ENCODE peak calls at places on chromosomes 2 and 18, in five cellular contexts. Q is cardiac muscle cell, Y is GM23248, S is A549, K is BE2C. O is an unnamed sample.

GRCh38 chr2:169328785-169329184 is 33.5 kb downstream of the LRP2 start:
- DNase-seq in Q (no peak), Y (no peak), S (no peak), K (no peak), O (no peak)

GRCh38 chr2:127545796-127546195 is 10.3 kb downstream of the MYO7B start:
- DNase-seq in Q (no peak), Y (no peak), S (no peak), K (no peak), O (no peak)

GRCh38 chr18:37412757-37413156 is 152.8 kb downstream of the CELF4 start:
- DNase-seq in Q (no peak), Y (no peak), S (no peak), K (no peak), O (no peak)

GRCh38 chr2:216918088-216918680 is 58.3 kb upstream of the TNP1 start:
- DNase-seq in Q (no peak), Y (peak; percentile 92), S (peak; percentile 23), K (peak; percentile 29), O (no peak)

GRCh38 chr2:210562136-210563080 is 6.0 kb downstream of the CPS1 start:
- DNase-seq in Q (no peak), Y (no peak), S (no peak), K (no peak), O (no peak)

GRCh38 chr2:27086722-27087446 is at the start of gene KHK:
- DNase-seq in Q (peak; percentile 53), Y (peak; percentile 26), S (peak; percentile 50), K (peak; percentile 75), O (peak; percentile 82)

GRCh38 chr2:136288249-136288648 is 170.3 kb upstream of the CXCR4 start:
- DNase-seq in Q (no peak), Y (no peak), S (no peak), K (no peak), O (no peak)

GRCh38 chr2:158211516-158211915 is 109.8 kb downstream of the UPP2 start:
- DNase-seq in Q (no peak), Y (peak; percentile 5), S (no peak), K (no peak), O (no peak)

GRCh38 chr2:73772819-73773218 is 7.1 kb downstream of the DUSP11 start:
- DNase-seq in Q (no peak), Y (no peak), S (no peak), K (no peak), O (no peak)

GRCh38 chr2:232857158-232857563 is 12.9 kb upstream of the SNORC start:
- DNase-seq in Q (no peak), Y (peak; percentile 30), S (peak; percentile 87), K (no peak), O (no peak)

GRCh38 chr18:22439447-22439846 is 21.7 kb upstream of the CTAGE1 start:
- DNase-seq in Q (no peak), Y (peak; percentile 68), S (no peak), K (no peak), O (no peak)

GRCh38 chr2:240463274-240463865 is 27.9 kb downstream of the GPC1 start:
- DNase-seq in Q (no peak), Y (peak; percentile 20), S (no peak), K (peak; percentile 6), O (no peak)

GRCh38 chr2:42195559-42195958 is 26.4 kb downstream of the EML4 start:
- DNase-seq in Q (no peak), Y (peak; percentile 80), S (peak; percentile 78), K (no peak), O (no peak)

GRCh38 chr2:207469953-207470699 is 59.6 kb upstream of the CREB1 start:
- DNase-seq in Q (no peak), Y (no peak), S (no peak), K (peak; percentile 40), O (no peak)

GRCh38 chr2:229419158-229419557 is 148.1 kb upstream of the PID1 start:
- DNase-seq in Q (no peak), Y (peak; percentile 7), S (no peak), K (no peak), O (no peak)

GRCh38 chr2:37812941-37813730 is 112.0 kb upstream of the RMDN2 start:
- DNase-seq in Q (no peak), Y (no peak), S (no peak), K (no peak), O (no peak)

GRCh38 chr2:238847841-238848565 is at the start of gene TWIST2:
- DNase-seq in Q (no peak), Y (peak; percentile 99), S (peak; percentile 80), K (no peak), O (no peak)

GRCh38 chr18:9233771-9234440 is 97.3 kb downstream of the ANKRD12 start:
- DNase-seq in Q (no peak), Y (no peak), S (no peak), K (no peak), O (no peak)

GRCh38 chr18:22961156-22961555 is 28.0 kb downstream of the RBBP8 start:
- DNase-seq in Q (no peak), Y (no peak), S (no peak), K (no peak), O (no peak)

GRCh38 chr2:45649855-45650806 is 1.3 kb upstream of the PRKCE start:
- DNase-seq in Q (peak; percentile 84), Y (peak; percentile 78), S (peak; percentile 55), K (peak; percentile 64), O (peak; percentile 76)

GRCh38 chr2:221780281-221780688 is 208.2 kb upstream of the EPHA4 start:
- DNase-seq in Q (no peak), Y (peak; percentile 77), S (peak; percentile 14), K (no peak), O (no peak)

GRCh38 chr2:226362991-226363390 is 436.6 kb downstream of the IRS1 start:
- DNase-seq in Q (no peak), Y (peak; percentile 59), S (peak; percentile 38), K (no peak), O (no peak)

GRCh38 chr18:66533693-66534092 is 70.2 kb downstream of the CDH19 start:
- DNase-seq in Q (no peak), Y (no peak), S (no peak), K (no peak), O (no peak)

GRCh38 chr2:222504191-222504590 is 79.8 kb downstream of the SGPP2 start:
- DNase-seq in Q (no peak), Y (no peak), S (no peak), K (no peak), O (no peak)

GRCh38 chr2:42848726-42849290 is 56.4 kb upstream of the HAAO start:
- DNase-seq in Q (no peak), Y (no peak), S (no peak), K (no peak), O (no peak)

GRCh38 chr2:187150667-187151066 is 297.4 kb downstream of the CALCRL start:
- DNase-seq in Q (no peak), Y (peak; percentile 37), S (no peak), K (no peak), O (no peak)

GRCh38 chr2:170554278-170554955 is 160.7 kb upstream of the SP5 start:
- DNase-seq in Q (no peak), Y (peak; percentile 75), S (no peak), K (no peak), O (no peak)

GRCh38 chr2:229675569-229675968 is 38.8 kb downstream of the DNER start:
- DNase-seq in Q (no peak), Y (no peak), S (no peak), K (peak; percentile 41), O (no peak)

GRCh38 chr2:234983011-234983726 is 31.4 kb downstream of the SH3BP4 start:
- DNase-seq in Q (no peak), Y (no peak), S (no peak), K (no peak), O (no peak)
- H3K4me1 ChIP-seq in Q (peaks cover 37% of the 10 kb centered on the region), Y (peaks cover 64% of the 10 kb centered on the region), S (peaks cover 56% of the 10 kb centered on the region), K (no peaks in the 10 kb centered on the region), O (no peaks in the 10 kb centered on the region)

GRCh38 chr2:98702896-98703620 is 27.9 kb downstream of the MGAT4A start:
- DNase-seq in Q (peak; percentile 21), Y (no peak), S (no peak), K (no peak), O (no peak)

GRCh38 chr2:98704499-98705332 is 26.2 kb downstream of the MGAT4A start:
- DNase-seq in Q (no peak), Y (no peak), S (no peak), K (no peak), O (no peak)

GRCh38 chr2:98703738-98704137 is 27.2 kb downstream of the MGAT4A start:
- DNase-seq in Q (no peak), Y (no peak), S (no peak), K (no peak), O (no peak)

GRCh38 chr2:98702127-98702802 is 28.7 kb downstream of the MGAT4A start:
- DNase-seq in Q (peak; percentile 35), Y (no peak), S (no peak), K (no peak), O (no peak)

DNA sequence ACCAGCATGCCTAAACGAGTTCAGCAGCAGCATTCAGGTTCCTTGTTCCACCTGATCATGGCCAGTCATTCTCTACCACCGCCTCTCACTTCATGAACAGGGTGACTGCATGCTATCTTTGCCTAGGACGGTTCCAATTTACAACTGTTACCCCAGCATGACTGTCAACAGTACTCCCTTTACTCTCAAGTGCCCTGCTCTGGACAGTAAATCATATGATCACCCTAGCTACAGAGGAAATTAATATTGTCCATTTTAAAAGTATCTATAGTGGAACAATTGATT is 25.7 kb downstream of the MGAT4A start:
- DNase-seq in Q (no peak), Y (no peak), S (no peak), K (no peak), O (no peak)
- H3K4me1 ChIP-seq in Q (peaks cover 22% of the 10 kb centered on the region), Y (no peaks in the 10 kb centered on the region), S (no peaks in the 10 kb centered on the region), K (no peaks in the 10 kb centered on the region), O (no peaks in the 10 kb centered on the region)

DNA sequence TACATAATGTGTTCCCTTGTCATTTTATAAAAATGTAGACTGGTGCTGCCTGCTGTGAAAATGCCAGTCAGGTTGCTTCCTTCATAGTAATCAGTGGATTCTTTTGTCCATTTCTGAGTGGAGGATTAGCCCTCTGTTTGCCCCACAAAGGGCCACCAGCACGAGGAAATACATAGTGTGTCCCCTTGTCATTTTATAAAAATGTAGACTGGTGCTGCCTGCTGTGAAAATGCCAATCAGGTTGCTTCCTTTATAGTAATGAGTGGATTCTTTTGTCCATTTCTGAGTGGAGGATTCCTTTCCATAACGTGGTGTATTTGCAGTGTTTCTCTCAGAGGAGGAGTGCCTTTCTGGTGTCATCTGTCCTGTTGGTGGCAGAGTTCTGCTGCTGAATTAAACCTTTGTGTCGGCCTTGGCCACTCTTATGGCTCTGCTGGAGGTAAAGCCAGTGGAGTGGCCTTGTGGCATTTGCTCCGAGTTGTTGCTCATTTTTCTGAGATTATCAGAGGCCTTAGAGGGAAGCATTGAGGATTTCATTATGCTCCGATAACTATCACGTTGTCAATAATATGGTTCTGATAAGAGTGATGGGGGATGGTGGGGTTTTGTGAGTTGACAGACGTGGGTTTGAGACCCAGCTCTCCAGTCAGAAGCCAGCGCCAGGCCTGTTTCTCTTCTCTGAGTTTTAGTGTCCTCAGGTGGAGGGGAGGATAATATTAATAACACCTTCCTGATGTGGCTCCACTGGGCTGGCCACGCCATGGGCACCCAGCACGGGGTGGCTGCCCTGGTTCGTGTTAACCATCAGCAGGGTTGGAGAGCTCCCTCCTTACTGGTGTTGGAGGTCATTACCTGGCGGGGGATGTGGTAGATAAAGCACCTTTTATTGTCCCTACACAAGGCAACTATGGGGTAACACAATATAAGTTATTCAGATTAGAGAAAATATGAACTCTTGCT is 96.6 kb downstream of the NEDD4L start:
- DNase-seq in Q (peak; percentile 21), Y (no peak), S (no peak), K (no peak), O (no peak)
- H3K4me1 ChIP-seq in Q (no peaks in the 10 kb centered on the region), Y (peaks cover under 1% of the 10 kb centered on the region), S (peaks cover under 1% of the 10 kb centered on the region), K (no peaks in the 10 kb centered on the region), O (peaks cover 4% of the 10 kb centered on the region)

DNA sequence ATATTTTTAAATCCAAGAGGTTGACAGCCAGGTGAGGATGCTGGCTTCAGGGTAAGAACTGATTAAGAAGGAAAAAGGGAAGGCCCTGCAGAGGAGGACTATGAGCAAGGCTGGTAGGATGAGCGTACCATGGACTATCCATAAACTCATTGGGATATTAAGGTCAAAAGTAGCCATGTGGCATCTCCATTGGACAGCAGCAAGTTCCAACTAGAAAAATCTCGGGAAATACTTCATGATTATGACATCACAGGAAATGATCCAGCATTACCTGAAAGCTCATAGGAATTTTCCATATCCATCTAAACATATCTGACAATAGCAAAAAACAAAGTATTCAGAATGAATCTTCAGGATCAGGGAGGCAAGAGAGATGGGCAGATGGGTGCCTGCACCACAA is 34.2 kb downstream of the TGFA start:
- DNase-seq in Q (no peak), Y (no peak), S (no peak), K (no peak), O (no peak)
- H3K4me1 ChIP-seq in Q (peaks cover 4% of the 10 kb centered on the region), Y (peaks cover 26% of the 10 kb centered on the region), S (peaks cover 29% of the 10 kb centered on the region), K (no peaks in the 10 kb centered on the region), O (no peaks in the 10 kb centered on the region)